ENCODE peak calls at places on chromosomes 6 and 20, in eight cellular contexts. One of them, this sample, is unnamed.

GRCh38 chr6:46927066-46927465 is 5.3 kb upstream of the ADGRF5 start:
- DNase-seq in Jurkat, Clone E6-1: no peak
- DNase-seq in Kasumi-1: no peak
- DNase-seq in heart right ventricle: no peak
- DNase-seq in GM12865: no peak
- DNase-seq in HepG2: no peak
- DNase-seq in aorta: no peak
- DNase-seq in endothelial cell: no peak
- DNase-seq in this sample: no peak

GRCh38 chr6:114445846-114446245 is 103.0 kb upstream of the HS3ST5 start:
- DNase-seq in Jurkat, Clone E6-1: no peak
- DNase-seq in Kasumi-1: no peak
- DNase-seq in heart right ventricle: no peak
- DNase-seq in GM12865: no peak
- DNase-seq in HepG2: no peak
- DNase-seq in aorta: no peak
- DNase-seq in endothelial cell: no peak
- DNase-seq in this sample: no peak

GRCh38 chr6:38184041-38184779 is 364.7 kb downstream of the ZFAND3 start:
- DNase-seq in Jurkat, Clone E6-1: no peak
- DNase-seq in Kasumi-1: no peak
- DNase-seq in heart right ventricle: no peak
- DNase-seq in GM12865: no peak
- DNase-seq in HepG2: no peak
- DNase-seq in aorta: no peak
- DNase-seq in endothelial cell: no peak
- DNase-seq in this sample: no peak

GRCh38 chr6:80610821-80611220 is 504.4 kb downstream of the BCKDHB start:
- DNase-seq in Jurkat, Clone E6-1: no peak
- DNase-seq in Kasumi-1: no peak
- DNase-seq in heart right ventricle: no peak
- DNase-seq in GM12865: no peak
- DNase-seq in HepG2: no peak
- DNase-seq in aorta: no peak
- DNase-seq in endothelial cell: no peak
- DNase-seq in this sample: no peak

GRCh38 chr6:121848523-121849255 is 413.2 kb downstream of the GJA1 start:
- DNase-seq in Jurkat, Clone E6-1: no peak
- DNase-seq in Kasumi-1: no peak
- DNase-seq in heart right ventricle: no peak
- DNase-seq in GM12865: no peak
- DNase-seq in HepG2: no peak
- DNase-seq in aorta: no peak
- DNase-seq in endothelial cell: no peak
- DNase-seq in this sample: no peak

GRCh38 chr20:63121749-63122405 is 94.1 kb downstream of the YTHDF1 start:
- DNase-seq in Jurkat, Clone E6-1: no peak
- DNase-seq in Kasumi-1: no peak
- DNase-seq in heart right ventricle: no peak
- DNase-seq in GM12865: no peak
- DNase-seq in HepG2: no peak
- DNase-seq in aorta: no peak
- DNase-seq in endothelial cell: no peak
- DNase-seq in this sample: peak

GRCh38 chr6:36595168-36595818 is 1.1 kb downstream of the SRSF3 start:
- DNase-seq in Jurkat, Clone E6-1: no peak
- DNase-seq in Kasumi-1: peak
- DNase-seq in heart right ventricle: peak
- DNase-seq in GM12865: no peak
- DNase-seq in HepG2: peak
- DNase-seq in aorta: no peak
- DNase-seq in endothelial cell: peak
- DNase-seq in this sample: no peak

GRCh38 chr6:128743974-128744765 is 138.8 kb upstream of the LAMA2 start:
- DNase-seq in Jurkat, Clone E6-1: no peak
- DNase-seq in Kasumi-1: no peak
- DNase-seq in heart right ventricle: no peak
- DNase-seq in GM12865: no peak
- DNase-seq in HepG2: no peak
- DNase-seq in aorta: no peak
- DNase-seq in endothelial cell: no peak
- DNase-seq in this sample: no peak

GRCh38 chr6:7257521-7258230 is 55.3 kb downstream of the SSR1 start:
- DNase-seq in Jurkat, Clone E6-1: no peak
- DNase-seq in Kasumi-1: no peak
- DNase-seq in heart right ventricle: no peak
- DNase-seq in GM12865: no peak
- DNase-seq in HepG2: no peak
- DNase-seq in aorta: peak
- DNase-seq in endothelial cell: no peak
- DNase-seq in this sample: no peak

GRCh38 chr6:110590821-110591351 is 114.5 kb upstream of the SLC22A16 start:
- DNase-seq in Jurkat, Clone E6-1: no peak
- DNase-seq in Kasumi-1: no peak
- DNase-seq in heart right ventricle: no peak
- DNase-seq in GM12865: peak
- DNase-seq in HepG2: no peak
- DNase-seq in aorta: no peak
- DNase-seq in endothelial cell: no peak
- DNase-seq in this sample: no peak

GRCh38 chr20:19890358-19891117 is 126.6 kb upstream of the NAA20 start:
- DNase-seq in Jurkat, Clone E6-1: no peak
- DNase-seq in Kasumi-1: no peak
- DNase-seq in heart right ventricle: no peak
- DNase-seq in GM12865: no peak
- DNase-seq in HepG2: no peak
- DNase-seq in aorta: no peak
- DNase-seq in endothelial cell: no peak
- DNase-seq in this sample: peak

GRCh38 chr20:25065044-25065624 is 7.2 kb upstream of the ACSS1 start:
- DNase-seq in Jurkat, Clone E6-1: no peak
- DNase-seq in Kasumi-1: no peak
- DNase-seq in heart right ventricle: no peak
- DNase-seq in GM12865: no peak
- DNase-seq in HepG2: no peak
- DNase-seq in aorta: peak
- DNase-seq in endothelial cell: no peak
- DNase-seq in this sample: peak

GRCh38 chr20:37526839-37527637 is 638 bp downstream of the BLCAP start:
- DNase-seq in Jurkat, Clone E6-1: no peak
- DNase-seq in Kasumi-1: no peak
- DNase-seq in heart right ventricle: peak
- DNase-seq in GM12865: no peak
- DNase-seq in HepG2: no peak
- DNase-seq in aorta: peak
- DNase-seq in endothelial cell: peak
- DNase-seq in this sample: peak

GRCh38 chr20:17622851-17623508 is 53.1 kb downstream of the DSTN start:
- DNase-seq in Jurkat, Clone E6-1: no peak
- DNase-seq in Kasumi-1: no peak
- DNase-seq in heart right ventricle: no peak
- DNase-seq in GM12865: no peak
- DNase-seq in HepG2: no peak
- DNase-seq in aorta: peak
- DNase-seq in endothelial cell: no peak
- DNase-seq in this sample: peak

GRCh38 chr6:105591053-105591452 is 188.2 kb upstream of the PREP start:
- DNase-seq in Jurkat, Clone E6-1: no peak
- DNase-seq in Kasumi-1: peak
- DNase-seq in heart right ventricle: no peak
- DNase-seq in GM12865: peak
- DNase-seq in HepG2: no peak
- DNase-seq in aorta: no peak
- DNase-seq in endothelial cell: no peak
- DNase-seq in this sample: no peak

GRCh38 chr6:9634776-9635175 is 780.1 kb downstream of the TFAP2A start:
- DNase-seq in Jurkat, Clone E6-1: no peak
- DNase-seq in Kasumi-1: no peak
- DNase-seq in heart right ventricle: no peak
- DNase-seq in GM12865: no peak
- DNase-seq in HepG2: no peak
- DNase-seq in aorta: no peak
- DNase-seq in endothelial cell: no peak
- DNase-seq in this sample: no peak

GRCh38 chr6:107460074-107460631 is 789 bp upstream of the PDSS2 start:
- DNase-seq in Jurkat, Clone E6-1: no peak
- DNase-seq in Kasumi-1: peak
- DNase-seq in heart right ventricle: no peak
- DNase-seq in GM12865: no peak
- DNase-seq in HepG2: no peak
- DNase-seq in aorta: no peak
- DNase-seq in endothelial cell: no peak
- DNase-seq in this sample: no peak

GRCh38 chr20:37804584-37805566 is 98.1 kb upstream of the VSTM2L start:
- DNase-seq in Jurkat, Clone E6-1: no peak
- DNase-seq in Kasumi-1: peak
- DNase-seq in heart right ventricle: no peak
- DNase-seq in GM12865: peak
- DNase-seq in HepG2: no peak
- DNase-seq in aorta: peak
- DNase-seq in endothelial cell: no peak
- DNase-seq in this sample: no peak

GRCh38 chr6:70566751-70567382 is at the start of gene SDHAF4:
- DNase-seq in Jurkat, Clone E6-1: peak
- DNase-seq in Kasumi-1: peak
- DNase-seq in heart right ventricle: peak
- DNase-seq in GM12865: peak
- DNase-seq in HepG2: peak
- DNase-seq in aorta: peak
- DNase-seq in endothelial cell: peak
- DNase-seq in this sample: peak

GRCh38 chr20:47699804-47700203 is 85.5 kb downstream of the SULF2 start:
- DNase-seq in Jurkat, Clone E6-1: no peak
- DNase-seq in Kasumi-1: no peak
- DNase-seq in heart right ventricle: no peak
- DNase-seq in GM12865: no peak
- DNase-seq in HepG2: no peak
- DNase-seq in aorta: no peak
- DNase-seq in endothelial cell: no peak
- DNase-seq in this sample: no peak

GRCh38 chr6:41548098-41548840 is 2.1 kb downstream of the FOXP4 start:
- DNase-seq in Jurkat, Clone E6-1: no peak
- DNase-seq in Kasumi-1: no peak
- DNase-seq in heart right ventricle: no peak
- DNase-seq in GM12865: peak
- DNase-seq in HepG2: no peak
- DNase-seq in aorta: no peak
- DNase-seq in endothelial cell: no peak
- DNase-seq in this sample: no peak

GRCh38 chr6:25844518-25844917 is 12.7 kb upstream of the SLC17A1 start:
- DNase-seq in Jurkat, Clone E6-1: no peak
- DNase-seq in Kasumi-1: no peak
- DNase-seq in heart right ventricle: no peak
- DNase-seq in GM12865: no peak
- DNase-seq in HepG2: no peak
- DNase-seq in aorta: no peak
- DNase-seq in endothelial cell: no peak
- DNase-seq in this sample: no peak

GRCh38 chr6:73180076-73180717 is 45.1 kb downstream of the KHDC1L start:
- DNase-seq in Jurkat, Clone E6-1: no peak
- DNase-seq in Kasumi-1: no peak
- DNase-seq in heart right ventricle: no peak
- DNase-seq in GM12865: no peak
- DNase-seq in HepG2: no peak
- DNase-seq in aorta: no peak
- DNase-seq in endothelial cell: no peak
- DNase-seq in this sample: no peak

GRCh38 chr6:84055646-84056045 is 22.1 kb downstream of the MRAP2 start:
- DNase-seq in Jurkat, Clone E6-1: no peak
- DNase-seq in Kasumi-1: no peak
- DNase-seq in heart right ventricle: no peak
- DNase-seq in GM12865: no peak
- DNase-seq in HepG2: no peak
- DNase-seq in aorta: no peak
- DNase-seq in endothelial cell: no peak
- DNase-seq in this sample: no peak

GRCh38 chr20:1315804-1316203 is 13.1 kb downstream of the SDCBP2 start:
- DNase-seq in Jurkat, Clone E6-1: no peak
- DNase-seq in Kasumi-1: no peak
- DNase-seq in heart right ventricle: no peak
- DNase-seq in GM12865: no peak
- DNase-seq in HepG2: no peak
- DNase-seq in aorta: peak
- DNase-seq in endothelial cell: no peak
- DNase-seq in this sample: no peak

GRCh38 chr20:6700563-6701328 is 66.7 kb upstream of the BMP2 start:
- DNase-seq in Jurkat, Clone E6-1: no peak
- DNase-seq in Kasumi-1: peak
- DNase-seq in heart right ventricle: peak
- DNase-seq in GM12865: no peak
- DNase-seq in HepG2: no peak
- DNase-seq in aorta: peak
- DNase-seq in endothelial cell: no peak
- DNase-seq in this sample: no peak

GRCh38 chr6:163751032-163751525 is 336.6 kb downstream of the QKI start:
- DNase-seq in Jurkat, Clone E6-1: no peak
- DNase-seq in Kasumi-1: no peak
- DNase-seq in heart right ventricle: no peak
- DNase-seq in GM12865: no peak
- DNase-seq in HepG2: no peak
- DNase-seq in aorta: no peak
- DNase-seq in endothelial cell: no peak
- DNase-seq in this sample: no peak

GRCh38 chr20:49431345-49431744 is 51.1 kb downstream of the KCNB1 start:
- DNase-seq in Jurkat, Clone E6-1: no peak
- DNase-seq in Kasumi-1: no peak
- DNase-seq in heart right ventricle: no peak
- DNase-seq in GM12865: no peak
- DNase-seq in HepG2: no peak
- DNase-seq in aorta: no peak
- DNase-seq in endothelial cell: no peak
- DNase-seq in this sample: no peak

GRCh38 chr6:79713701-79714322 is 82.7 kb downstream of the SH3BGRL2 start:
- DNase-seq in Jurkat, Clone E6-1: peak
- DNase-seq in Kasumi-1: peak
- DNase-seq in heart right ventricle: peak
- DNase-seq in GM12865: peak
- DNase-seq in HepG2: peak
- DNase-seq in aorta: no peak
- DNase-seq in endothelial cell: peak
- DNase-seq in this sample: peak

GRCh38 chr20:63416631-63417030 is 55.5 kb upstream of the CHRNA4 start:
- DNase-seq in Jurkat, Clone E6-1: no peak
- DNase-seq in Kasumi-1: no peak
- DNase-seq in heart right ventricle: no peak
- DNase-seq in GM12865: no peak
- DNase-seq in HepG2: no peak
- DNase-seq in aorta: no peak
- DNase-seq in endothelial cell: no peak
- DNase-seq in this sample: no peak

GRCh38 chr6:169990095-169991030 is 238.9 kb downstream of the ERMARD start:
- DNase-seq in Jurkat, Clone E6-1: peak
- DNase-seq in Kasumi-1: peak
- DNase-seq in heart right ventricle: no peak
- DNase-seq in GM12865: no peak
- DNase-seq in HepG2: no peak
- DNase-seq in aorta: peak
- DNase-seq in endothelial cell: no peak
- DNase-seq in this sample: no peak

GRCh38 chr20:6767536-6768227 is at the start of gene BMP2:
- DNase-seq in Jurkat, Clone E6-1: no peak
- DNase-seq in Kasumi-1: peak
- DNase-seq in heart right ventricle: peak
- DNase-seq in GM12865: peak
- DNase-seq in HepG2: no peak
- DNase-seq in aorta: peak
- DNase-seq in endothelial cell: peak
- DNase-seq in this sample: peak

This sample was measured in Caco-2.